ENCODE peak calls at places on chromosomes 5 and 9, in ten cellular contexts. A, Y, J, X, W, R, M, V, P and D are unnamed samples.

GRCh38 chr9:131627846-131628820 is 82.8 kb downstream of the PRRT1B start:
- DNase-seq in A (peak), Y (no peak), J (no peak), X (no peak), W (no peak), R (no peak), M (no peak), V (peak), P (no peak), D (no peak)

GRCh38 chr5:72387985-72388384 is 67.8 kb downstream of the PTCD2 start:
- DNase-seq in A (no peak), Y (no peak), J (no peak), X (peak), W (no peak), R (no peak), M (no peak), V (no peak), P (no peak), D (no peak)

GRCh38 chr9:100505564-100506159 is 32.7 kb downstream of the TMEFF1 start:
- DNase-seq in A (peak), Y (no peak), J (no peak), X (peak), W (peak), R (peak), M (peak), V (peak), P (peak), D (no peak)

GRCh38 chr5:129631946-129632345 is 115.9 kb upstream of the MINAR2 start:
- DNase-seq in A (no peak), Y (no peak), J (no peak), X (peak), W (no peak), R (no peak), M (no peak), V (no peak), P (no peak), D (no peak)

GRCh38 chr9:38035873-38036272 is 33.2 kb downstream of the SHB start:
- DNase-seq in A (no peak), Y (no peak), J (no peak), X (peak), W (no peak), R (peak), M (no peak), V (no peak), P (no peak), D (no peak)

GRCh38 chr9:134492281-134492691 is 149.3 kb upstream of the COL5A1 start:
- DNase-seq in A (no peak), Y (no peak), J (no peak), X (no peak), W (peak), R (no peak), M (peak), V (peak), P (no peak), D (no peak)

GRCh38 chr9:100848731-100849130 is 179.8 kb upstream of the PLPPR1 start:
- DNase-seq in A (no peak), Y (no peak), J (no peak), X (no peak), W (no peak), R (no peak), M (no peak), V (no peak), P (no peak), D (no peak)

GRCh38 chr5:154510156-154510555 is 32.1 kb upstream of the HAND1 start:
- DNase-seq in A (no peak), Y (no peak), J (no peak), X (no peak), W (no peak), R (no peak), M (no peak), V (no peak), P (no peak), D (no peak)

GRCh38 chr5:165871279-165871678 is 2365.9 kb downstream of the MAT2B start:
- DNase-seq in A (no peak), Y (no peak), J (no peak), X (no peak), W (no peak), R (no peak), M (peak), V (no peak), P (peak), D (no peak)

GRCh38 chr5:132540764-132541163 is 2.6 kb downstream of the IL5 start:
- DNase-seq in A (no peak), Y (no peak), J (no peak), X (no peak), W (no peak), R (no peak), M (no peak), V (no peak), P (no peak), D (no peak)

DNA sequence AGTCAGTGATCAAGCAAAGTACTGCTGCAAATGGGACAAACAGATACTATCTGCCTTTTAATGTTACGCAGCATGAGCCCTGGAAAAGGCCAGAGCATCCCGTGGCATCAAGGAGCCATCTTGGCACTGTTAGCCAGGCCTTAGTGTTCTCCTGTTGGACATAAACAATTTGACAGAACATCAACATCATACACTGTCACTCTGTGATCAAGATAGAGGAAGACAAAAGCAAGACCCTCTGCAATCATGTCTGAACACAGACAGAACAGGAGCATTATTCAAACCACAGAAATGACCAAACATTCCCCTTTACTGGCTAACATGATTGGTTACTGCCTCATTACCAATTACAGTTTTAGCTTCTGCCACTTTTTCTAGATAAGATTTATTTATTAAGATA is 21.2 kb upstream of the ROPN1L start:
- DNase-seq in A (no peak), Y (no peak), J (no peak), X (no peak), W (no peak), R (no peak), M (no peak), V (no peak), P (no peak), D (no peak)
- H3K27ac ChIP-seq in A (no peak), Y (no peak), J (no peak), X (no peak), W (no peak), R (no peak), M (no peak), V (no peak), P (no peak), D (no peak)

DNA sequence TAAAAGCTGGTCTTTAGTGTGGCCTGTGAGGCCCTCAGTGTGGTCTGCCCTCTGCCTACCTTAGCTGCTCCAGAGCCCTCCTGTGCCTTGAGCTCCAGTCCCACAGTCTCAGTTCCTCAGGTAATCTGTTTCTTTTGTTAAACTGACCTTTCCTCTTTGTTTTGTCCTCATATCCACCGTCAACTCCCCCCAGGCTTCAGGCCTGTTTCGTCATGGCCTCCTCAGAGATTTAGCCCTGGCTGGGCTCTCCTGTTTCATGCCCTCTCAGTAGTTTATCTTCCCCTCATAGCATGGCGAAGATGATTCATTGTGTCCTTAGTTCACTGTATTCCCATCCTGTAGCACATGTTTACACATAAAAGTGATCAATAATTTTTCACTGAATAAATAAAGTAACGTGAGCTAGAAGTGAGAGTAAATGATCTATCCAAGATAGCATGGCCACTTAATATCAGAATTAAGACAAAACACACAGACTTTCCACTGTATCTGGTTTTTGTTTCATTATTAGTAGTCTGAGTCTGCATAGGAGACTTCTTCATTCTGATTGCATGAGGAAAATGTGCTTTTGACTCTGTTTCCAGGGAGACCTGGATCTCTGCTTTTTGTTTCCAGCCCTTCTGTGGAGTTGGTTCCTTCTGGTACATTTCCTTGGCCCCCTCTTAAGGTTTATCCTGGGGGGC is 70.4 kb downstream of the SNX24 start:
- DNase-seq in A (no peak), Y (no peak), J (no peak), X (no peak), W (no peak), R (peak), M (no peak), V (no peak), P (no peak), D (no peak)
- H3K27ac ChIP-seq in A (no peak), Y (no peak), J (no peak), X (no peak), W (no peak), R (peak), M (peak), V (no peak), P (no peak), D (no peak)

GRCh38 chr9:113562653-113563381 is 99.3 kb downstream of the RGS3 start:
- DNase-seq in A (no peak), Y (no peak), J (no peak), X (no peak), W (no peak), R (no peak), M (no peak), V (no peak), P (no peak), D (no peak)

GRCh38 chr9:113556877-113557593 is 93.5 kb downstream of the RGS3 start:
- DNase-seq in A (no peak), Y (no peak), J (no peak), X (no peak), W (no peak), R (no peak), M (no peak), V (no peak), P (no peak), D (no peak)

GRCh38 chr9:113560621-113560915 is 97.0 kb downstream of the RGS3 start:
- DNase-seq in A (no peak), Y (no peak), J (no peak), X (no peak), W (no peak), R (no peak), M (no peak), V (no peak), P (no peak), D (no peak)

GRCh38 chr9:113558632-113559502 is 95.3 kb downstream of the RGS3 start:
- DNase-seq in A (peak), Y (peak), J (no peak), X (no peak), W (peak), R (peak), M (peak), V (no peak), P (no peak), D (no peak)

GRCh38 chr9:113559834-113560620 is 96.5 kb downstream of the RGS3 start:
- DNase-seq in A (no peak), Y (no peak), J (no peak), X (no peak), W (no peak), R (no peak), M (no peak), V (no peak), P (no peak), D (no peak)
- H3K27ac ChIP-seq in A (peak), Y (peak), J (no peak), X (no peak), W (peak), R (no peak), M (no peak), V (no peak), P (no peak), D (no peak)

DNA sequence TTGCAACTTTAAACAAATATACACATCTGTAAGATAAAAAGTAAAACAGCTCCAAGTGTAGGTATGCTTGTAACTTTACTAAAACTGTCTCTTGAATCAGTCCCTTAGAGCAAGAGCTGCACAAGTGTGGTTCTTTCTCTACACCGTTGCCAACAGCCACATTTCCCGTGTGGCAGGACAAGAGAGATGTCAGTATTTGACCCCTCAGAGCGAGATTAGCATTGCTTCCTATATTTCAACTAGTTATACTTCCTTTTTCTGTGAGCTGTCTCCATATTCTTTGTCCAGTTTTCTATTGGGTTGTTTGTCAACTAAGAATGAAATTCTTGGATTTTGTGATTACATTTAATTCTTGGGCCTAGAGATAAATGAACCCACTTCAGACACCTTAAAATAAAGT is 8.1 kb downstream of the PLIN2 start:
- DNase-seq in A (no peak), Y (no peak), J (no peak), X (no peak), W (no peak), R (no peak), M (no peak), V (no peak), P (no peak), D (no peak)
- H3K27ac ChIP-seq in A (peak), Y (no peak), J (peak), X (no peak), W (peak), R (peak), M (no peak), V (no peak), P (no peak), D (peak)

DNA sequence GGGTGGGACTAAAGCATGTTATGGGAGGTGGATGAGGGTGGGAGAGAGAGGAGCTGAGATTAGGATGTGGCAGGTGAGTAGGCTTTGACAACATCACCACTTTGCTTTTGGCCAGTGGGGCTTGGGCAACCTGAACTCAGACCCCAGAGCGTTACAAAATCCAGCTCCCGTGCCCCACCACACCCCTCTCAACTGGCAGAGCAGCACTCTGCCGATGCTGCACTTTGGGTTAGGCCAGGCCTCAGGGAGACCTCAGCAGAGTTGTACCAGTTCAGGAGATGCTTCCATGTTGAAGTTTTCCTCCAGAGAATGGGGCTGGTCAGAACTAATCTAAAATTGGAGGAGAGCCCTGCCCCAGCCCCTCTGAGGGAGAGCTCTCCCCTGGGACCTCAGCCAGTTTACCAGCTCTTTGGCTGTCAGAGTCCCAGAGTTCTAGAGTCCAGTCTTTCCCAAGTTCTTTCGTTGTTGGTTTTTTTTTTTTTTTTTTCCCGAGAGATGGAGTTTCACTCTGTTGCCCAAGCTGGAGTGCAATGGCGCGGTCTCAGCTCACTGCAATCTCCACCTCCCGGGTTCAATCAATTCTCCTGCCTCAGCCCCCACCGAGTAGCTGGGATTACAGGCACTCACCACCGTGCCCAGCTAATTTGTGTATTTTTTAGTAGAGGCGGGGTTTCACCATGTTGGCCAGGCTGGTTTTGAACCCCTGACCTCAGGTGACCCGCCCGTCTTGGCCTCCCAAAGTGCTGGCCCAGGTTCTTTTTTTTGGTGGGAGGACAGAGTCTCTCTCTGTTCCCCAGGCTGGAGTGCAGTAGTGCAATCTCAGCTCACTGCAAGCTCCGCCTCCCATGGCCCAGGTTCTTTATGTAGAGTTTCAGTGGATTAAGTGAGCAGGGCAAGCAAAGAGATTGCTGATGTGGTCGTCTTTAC is 17.8 kb downstream of the NUDT2 start:
- DNase-seq in A (no peak), Y (no peak), J (no peak), X (no peak), W (no peak), R (peak), M (no peak), V (no peak), P (peak), D (no peak)
- H3K27ac ChIP-seq in A (no peak), Y (no peak), J (no peak), X (no peak), W (no peak), R (peak), M (no peak), V (no peak), P (no peak), D (no peak)

GRCh38 chr9:33445941-33446506 is 1.4 kb downstream of the AQP3 start:
- DNase-seq in A (no peak), Y (no peak), J (no peak), X (no peak), W (no peak), R (no peak), M (no peak), V (no peak), P (peak), D (no peak)
- H3K27ac ChIP-seq in A (peak), Y (no peak), J (peak), X (no peak), W (peak), R (no peak), M (no peak), V (peak), P (no peak), D (no peak)

GRCh38 chr9:120568816-120569215 is 11.2 kb downstream of the CDK5RAP2 start:
- DNase-seq in A (no peak), Y (no peak), J (no peak), X (no peak), W (no peak), R (no peak), M (no peak), V (no peak), P (no peak), D (no peak)
- H3K27ac ChIP-seq in A (no peak), Y (no peak), J (no peak), X (no peak), W (no peak), R (no peak), M (no peak), V (no peak), P (no peak), D (no peak)

GRCh38 chr9:109074236-109074889 is 45.4 kb downstream of the TMEM245 start:
- DNase-seq in A (no peak), Y (no peak), J (no peak), X (no peak), W (no peak), R (peak), M (no peak), V (no peak), P (no peak), D (no peak)

GRCh38 chr9:109068764-109069163 is 51.0 kb downstream of the TMEM245 start:
- DNase-seq in A (no peak), Y (no peak), J (no peak), X (no peak), W (no peak), R (no peak), M (no peak), V (no peak), P (no peak), D (no peak)

GRCh38 chr9:109072810-109073435 is 46.8 kb downstream of the TMEM245 start:
- DNase-seq in A (no peak), Y (no peak), J (no peak), X (no peak), W (no peak), R (peak), M (no peak), V (no peak), P (no peak), D (no peak)

GRCh38 chr9:109072133-109072692 is 47.5 kb downstream of the TMEM245 start:
- DNase-seq in A (no peak), Y (no peak), J (no peak), X (no peak), W (no peak), R (peak), M (peak), V (no peak), P (no peak), D (no peak)
- H3K27ac ChIP-seq in A (no peak), Y (no peak), J (no peak), X (no peak), W (no peak), R (peak), M (peak), V (no peak), P (no peak), D (no peak)